ENCODE peak calls at places on chromosomes 4 and X, in five cellular contexts. One of them, this sample, is unnamed.

GRCh38 chrX:53458082-53458481 is 23.9 kb upstream of the HSD17B10 start:
- DNase-seq in mammary epithelial cell: no peak
- DNase-seq in colonic mucosa: no peak
- DNase-seq in mesendoderm: no peak
- DNase-seq in SK-N-SH: no peak
- DNase-seq in this sample: no peak

GRCh38 chrX:2766921-2767320 is 15.1 kb downstream of the XG start:
- DNase-seq in mammary epithelial cell: no peak
- DNase-seq in colonic mucosa: no peak
- DNase-seq in mesendoderm: no peak
- DNase-seq in SK-N-SH: no peak
- DNase-seq in this sample: no peak

GRCh38 chr4:122898370-122899150 is 23.8 kb downstream of the NUDT6 start:
- DNase-seq in mammary epithelial cell: peak; percentile 85
- DNase-seq in colonic mucosa: peak; percentile 19
- DNase-seq in mesendoderm: no peak
- DNase-seq in SK-N-SH: no peak
- DNase-seq in this sample: peak; percentile 25

GRCh38 chr4:87973283-87974169 is 2.0 kb upstream of the SPP1 start:
- DNase-seq in mammary epithelial cell: peak; percentile 79
- DNase-seq in colonic mucosa: peak; percentile 47
- DNase-seq in mesendoderm: peak; percentile 96
- DNase-seq in SK-N-SH: peak; percentile 66
- DNase-seq in this sample: peak; percentile 40

GRCh38 chr4:133550436-133550835 is 401.3 kb downstream of the PCDH10 start:
- DNase-seq in mammary epithelial cell: no peak
- DNase-seq in colonic mucosa: no peak
- DNase-seq in mesendoderm: no peak
- DNase-seq in SK-N-SH: no peak
- DNase-seq in this sample: no peak

GRCh38 chr4:31467781-31468180 is 747.6 kb downstream of the PCDH7 start:
- DNase-seq in mammary epithelial cell: peak; percentile 12
- DNase-seq in colonic mucosa: no peak
- DNase-seq in mesendoderm: no peak
- DNase-seq in SK-N-SH: no peak
- DNase-seq in this sample: no peak

GRCh38 chr4:188214861-188215260 is 75.6 kb downstream of the TRIML1 start:
- DNase-seq in mammary epithelial cell: no peak
- DNase-seq in colonic mucosa: no peak
- DNase-seq in mesendoderm: no peak
- DNase-seq in SK-N-SH: no peak
- DNase-seq in this sample: no peak

GRCh38 chrX:150899191-150899757 is 806 bp upstream of the CD99L2 start:
- DNase-seq in mammary epithelial cell: peak; percentile 14
- DNase-seq in colonic mucosa: peak; percentile 54
- DNase-seq in mesendoderm: peak; percentile 59
- DNase-seq in SK-N-SH: peak; percentile 37
- DNase-seq in this sample: no peak

GRCh38 chrX:96683997-96684338 is 674 bp upstream of the DIAPH2 start:
- DNase-seq in mammary epithelial cell: no peak
- DNase-seq in colonic mucosa: no peak
- DNase-seq in mesendoderm: no peak
- DNase-seq in SK-N-SH: no peak
- DNase-seq in this sample: no peak

GRCh38 chrX:15343075-15343476 is 7.8 kb upstream of the PIGA start:
- DNase-seq in mammary epithelial cell: peak; percentile 55
- DNase-seq in colonic mucosa: no peak
- DNase-seq in mesendoderm: no peak
- DNase-seq in SK-N-SH: no peak
- DNase-seq in this sample: no peak

GRCh38 chrX:133655262-133655913 is 240.1 kb upstream of the GPC4 start:
- DNase-seq in mammary epithelial cell: no peak
- DNase-seq in colonic mucosa: no peak
- DNase-seq in mesendoderm: no peak
- DNase-seq in SK-N-SH: no peak
- DNase-seq in this sample: no peak

GRCh38 chr4:146175541-146176453 is at the start of gene LSM6:
- DNase-seq in mammary epithelial cell: peak; percentile 83
- DNase-seq in colonic mucosa: peak; percentile 96
- DNase-seq in mesendoderm: peak; percentile 88
- DNase-seq in SK-N-SH: peak; percentile 87
- DNase-seq in this sample: peak; percentile 5

GRCh38 chr4:10582059-10582686 is 102.4 kb downstream of the CLNK start:
- DNase-seq in mammary epithelial cell: peak; percentile 35
- DNase-seq in colonic mucosa: peak; percentile 31
- DNase-seq in mesendoderm: peak; percentile 61
- DNase-seq in SK-N-SH: peak; percentile 27
- DNase-seq in this sample: no peak

GRCh38 chrX:121179972-121180371 is 132.6 kb downstream of the GLUD2 start:
- DNase-seq in mammary epithelial cell: no peak
- DNase-seq in colonic mucosa: no peak
- DNase-seq in mesendoderm: no peak
- DNase-seq in SK-N-SH: no peak
- DNase-seq in this sample: no peak

GRCh38 chr4:108370291-108370690 is 201.6 kb upstream of the LEF1 start:
- DNase-seq in mammary epithelial cell: no peak
- DNase-seq in colonic mucosa: no peak
- DNase-seq in mesendoderm: no peak
- DNase-seq in SK-N-SH: no peak
- DNase-seq in this sample: no peak

GRCh38 chr4:15171725-15172124 is 169.4 kb downstream of the CPEB2 start:
- DNase-seq in mammary epithelial cell: no peak
- DNase-seq in colonic mucosa: no peak
- DNase-seq in mesendoderm: no peak
- DNase-seq in SK-N-SH: no peak
- DNase-seq in this sample: no peak

GRCh38 chr4:16055937-16056336 is 27.9 kb downstream of the PROM1 start:
- DNase-seq in mammary epithelial cell: no peak
- DNase-seq in colonic mucosa: no peak
- DNase-seq in mesendoderm: no peak
- DNase-seq in SK-N-SH: no peak
- DNase-seq in this sample: no peak

GRCh38 chr4:15162465-15163283 is 160.4 kb downstream of the CPEB2 start:
- DNase-seq in mammary epithelial cell: no peak
- DNase-seq in colonic mucosa: no peak
- DNase-seq in mesendoderm: peak; percentile 19
- DNase-seq in SK-N-SH: peak; percentile 49
- DNase-seq in this sample: no peak

GRCh38 chr4:105241456-105241855 is 94.8 kb downstream of the TET2 start:
- DNase-seq in mammary epithelial cell: no peak
- DNase-seq in colonic mucosa: no peak
- DNase-seq in mesendoderm: no peak
- DNase-seq in SK-N-SH: no peak
- DNase-seq in this sample: no peak

GRCh38 chr4:8275511-8275910 is 6.0 kb downstream of the HTRA3 start:
- DNase-seq in mammary epithelial cell: no peak
- DNase-seq in colonic mucosa: no peak
- DNase-seq in mesendoderm: no peak
- DNase-seq in SK-N-SH: no peak
- DNase-seq in this sample: no peak

GRCh38 chr4:8273450-8273849 is 3.9 kb downstream of the HTRA3 start:
- DNase-seq in mammary epithelial cell: no peak
- DNase-seq in colonic mucosa: no peak
- DNase-seq in mesendoderm: no peak
- DNase-seq in SK-N-SH: no peak
- DNase-seq in this sample: no peak

GRCh38 chr4:8276358-8277240 is 7.0 kb downstream of the HTRA3 start:
- DNase-seq in mammary epithelial cell: no peak
- DNase-seq in colonic mucosa: no peak
- DNase-seq in mesendoderm: no peak
- DNase-seq in SK-N-SH: no peak
- DNase-seq in this sample: no peak

GRCh38 chr4:8274066-8274652 is 4.6 kb downstream of the HTRA3 start:
- DNase-seq in mammary epithelial cell: no peak
- DNase-seq in colonic mucosa: no peak
- DNase-seq in mesendoderm: no peak
- DNase-seq in SK-N-SH: no peak
- DNase-seq in this sample: no peak

DNA sequence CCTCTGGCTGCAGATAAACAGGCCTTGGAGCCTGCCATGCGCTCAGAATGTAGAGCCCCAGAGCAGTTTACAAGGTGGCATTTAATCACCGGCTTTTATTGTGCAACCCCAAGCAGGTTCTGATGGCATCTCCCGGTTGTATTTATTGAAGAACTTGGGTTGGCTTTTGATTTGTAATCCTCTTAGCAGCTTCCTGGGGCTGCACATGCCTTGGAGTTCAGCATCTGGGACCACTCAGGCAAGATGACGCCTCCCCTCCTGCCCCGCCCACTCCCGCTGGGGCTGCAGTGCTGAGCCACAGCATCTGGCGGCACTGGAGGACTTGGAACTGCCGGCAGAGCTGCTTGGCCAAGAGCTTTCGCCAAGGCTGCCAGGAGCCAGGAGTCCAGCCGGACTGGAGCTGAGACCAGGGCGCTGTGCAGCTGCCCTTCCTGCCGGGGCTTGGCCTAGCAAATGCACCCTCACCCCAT is 5.3 kb downstream of the HTRA3 start:
- DNase-seq in mammary epithelial cell: peak; percentile 17
- DNase-seq in colonic mucosa: peak; percentile 65
- DNase-seq in mesendoderm: no peak
- DNase-seq in SK-N-SH: peak; percentile 95
- DNase-seq in this sample: no peak
- H3K9ac ChIP-seq in mammary epithelial cell: no peak overlapping the region
- H3K9ac ChIP-seq in colonic mucosa: no peak overlapping the region
- H3K9ac ChIP-seq in mesendoderm: no peak overlapping the region
- H3K9ac ChIP-seq in SK-N-SH: no peak overlapping the region
- H3K9ac ChIP-seq in this sample: no peak overlapping the region

GRCh38 chr4:102827674-102828496 is 534 bp upstream of the UBE2D3 start:
- DNase-seq in mammary epithelial cell: peak; percentile 100
- DNase-seq in colonic mucosa: peak; percentile 99
- DNase-seq in mesendoderm: peak; percentile 100
- DNase-seq in SK-N-SH: peak; percentile 83
- DNase-seq in this sample: peak; percentile 99

GRCh38 chr4:102826890-102827673 is at the start of gene UBE2D3:
- DNase-seq in mammary epithelial cell: peak; percentile 94
- DNase-seq in colonic mucosa: peak; percentile 90
- DNase-seq in mesendoderm: peak; percentile 94
- DNase-seq in SK-N-SH: peak; percentile 78
- DNase-seq in this sample: no peak

GRCh38 chr4:102826105-102826889 is 1.1 kb downstream of the UBE2D3 start:
- DNase-seq in mammary epithelial cell: no peak
- DNase-seq in colonic mucosa: no peak
- DNase-seq in mesendoderm: no peak
- DNase-seq in SK-N-SH: no peak
- DNase-seq in this sample: no peak

GRCh38 chr4:102829803-102830202 is 2.5 kb upstream of the UBE2D3 start:
- DNase-seq in mammary epithelial cell: no peak
- DNase-seq in colonic mucosa: no peak
- DNase-seq in mesendoderm: no peak
- DNase-seq in SK-N-SH: no peak
- DNase-seq in this sample: no peak

GRCh38 chr4:102828497-102828808 is 1.1 kb upstream of the UBE2D3 start:
- DNase-seq in mammary epithelial cell: no peak
- DNase-seq in colonic mucosa: no peak
- DNase-seq in mesendoderm: no peak
- DNase-seq in SK-N-SH: no peak
- DNase-seq in this sample: no peak
- H3K4me3 ChIP-seq in mammary epithelial cell: peak overlapping the region; percentile 53
- H3K4me3 ChIP-seq in colonic mucosa: peak overlapping the region; percentile 82
- H3K4me3 ChIP-seq in mesendoderm: peak overlapping the region; percentile 46
- H3K4me3 ChIP-seq in SK-N-SH: peak overlapping the region; percentile 84
- H3K4me3 ChIP-seq in this sample: peak overlapping the region; percentile 93

GRCh38 chrX:45050558-45050957 is 150.1 kb downstream of the DIPK2B start:
- DNase-seq in mammary epithelial cell: no peak
- DNase-seq in colonic mucosa: no peak
- DNase-seq in mesendoderm: no peak
- DNase-seq in SK-N-SH: no peak
- DNase-seq in this sample: no peak
- H3K9ac ChIP-seq in mammary epithelial cell: no peak overlapping the region
- H3K9ac ChIP-seq in colonic mucosa: no peak overlapping the region
- H3K9ac ChIP-seq in mesendoderm: no peak overlapping the region
- H3K9ac ChIP-seq in SK-N-SH: no peak overlapping the region
- H3K9ac ChIP-seq in this sample: no peak overlapping the region

DNA sequence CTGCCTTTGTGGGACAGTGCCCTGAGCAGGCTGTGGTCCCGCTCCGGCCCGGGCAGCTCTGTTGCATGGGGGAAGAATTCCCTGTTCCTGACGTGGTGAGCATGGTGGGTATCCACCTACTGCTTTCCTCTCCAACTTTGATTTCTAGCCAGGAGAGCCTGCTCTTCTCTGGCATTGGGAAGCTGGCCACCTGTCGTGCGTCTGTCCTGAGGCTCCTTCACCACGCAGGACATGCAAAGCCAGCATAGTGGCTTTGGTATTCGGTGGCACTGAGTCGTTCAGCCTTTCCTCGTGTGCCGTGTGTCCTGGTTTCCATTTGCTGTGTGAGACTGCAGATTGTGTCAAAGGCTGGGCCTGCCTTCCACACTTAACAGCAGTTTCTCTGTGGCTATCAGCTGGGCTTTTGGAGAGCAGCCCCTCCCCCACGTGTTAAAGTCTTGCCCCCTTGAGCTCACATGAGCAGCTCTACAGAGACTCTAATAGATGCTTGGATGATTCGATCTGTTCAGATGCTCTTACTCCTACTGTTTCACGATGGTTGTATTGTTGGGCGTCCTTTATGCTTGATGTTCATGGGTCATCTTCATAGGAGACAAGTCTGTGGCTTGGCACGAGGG is 46.4 kb upstream of the CLCN4 start:
- DNase-seq in mammary epithelial cell: no peak
- DNase-seq in colonic mucosa: no peak
- DNase-seq in mesendoderm: no peak
- DNase-seq in SK-N-SH: no peak
- DNase-seq in this sample: no peak
- H3K4me3 ChIP-seq in mammary epithelial cell: no peak overlapping the region
- H3K4me3 ChIP-seq in colonic mucosa: no peak overlapping the region
- H3K4me3 ChIP-seq in mesendoderm: no peak overlapping the region
- H3K4me3 ChIP-seq in SK-N-SH: no peak overlapping the region
- H3K4me3 ChIP-seq in this sample: no peak overlapping the region

GRCh38 chr4:40734497-40734896 is 15.3 kb upstream of the NSUN7 start:
- DNase-seq in mammary epithelial cell: no peak
- DNase-seq in colonic mucosa: no peak
- DNase-seq in mesendoderm: no peak
- DNase-seq in SK-N-SH: no peak
- DNase-seq in this sample: no peak
- H3K9ac ChIP-seq in mammary epithelial cell: no peak overlapping the region
- H3K9ac ChIP-seq in colonic mucosa: no peak overlapping the region
- H3K9ac ChIP-seq in mesendoderm: no peak overlapping the region
- H3K9ac ChIP-seq in SK-N-SH: no peak overlapping the region
- H3K9ac ChIP-seq in this sample: no peak overlapping the region

This sample was measured in keratinocyte.